ENCODE peak calls at places on chromosomes 12 and 14, in five cellular contexts. I is stomach, N is GM23338, P is upper lobe of left lung, C is transverse colon. R is an unnamed sample.
A peak's percentile ranks its signal among the peaks of the same experiment; 100 is the strongest.

GRCh38 chr12:79016181-79016580 is 151.6 kb downstream of the SYT1 start:
- DNase-seq in C (no peak), P (no peak), N (no peak), I (no peak), R (no peak)

GRCh38 chr12:90502070-90502469 is 452.9 kb downstream of the CCER1 start:
- DNase-seq in N (no peak), I (no peak), C (no peak), P (no peak), R (no peak)

GRCh38 chr12:119139448-119139847 is 39.3 kb upstream of the HSPB8 start:
- DNase-seq in C (no peak), N (no peak), P (no peak), I (no peak), R (no peak)

GRCh38 chr14:51298895-51299294 is 58.8 kb downstream of the TMX1 start:
- DNase-seq in P (no peak), C (no peak), I (no peak), N (no peak), R (no peak)

GRCh38 chr14:35879654-35880249 is 53.6 kb downstream of the BRMS1L start:
- DNase-seq in C (no peak), N (peak; percentile 49), I (no peak), P (no peak), R (no peak)

GRCh38 chr12:21656931-21657335 is 709 bp downstream of the LDHB start:
- DNase-seq in C (peak; percentile 42), P (no peak), I (peak; percentile 43), N (peak; percentile 53), R (peak; percentile 71)

GRCh38 chr12:132315951-132316350 is 13.4 kb downstream of the GALNT9 start:
- DNase-seq in I (no peak), N (no peak), C (no peak), P (peak; percentile 67), R (no peak)

GRCh38 chr12:106901276-106901675 is 54.4 kb upstream of the TMEM263 start:
- DNase-seq in I (no peak), N (no peak), P (no peak), C (no peak), R (no peak)

GRCh38 chr14:82528011-82528410 is 994.4 kb upstream of the SEL1L start:
- DNase-seq in C (no peak), N (no peak), I (no peak), P (no peak), R (no peak)

GRCh38 chr14:77097006-77097688 is 911 bp upstream of the CIPC start:
- DNase-seq in P (no peak), C (no peak), I (no peak), N (no peak), R (no peak)

GRCh38 chr14:33938131-33938949 is 12.5 kb downstream of the EGLN3 start:
- DNase-seq in N (peak; percentile 84), P (peak; percentile 63), C (peak; percentile 76), I (peak; percentile 85), R (peak; percentile 87)

GRCh38 chr12:107027304-107028053 is 40.5 kb upstream of the MTERF2 start:
- DNase-seq in P (no peak), I (no peak), C (no peak), N (no peak), R (no peak)

GRCh38 chr14:87233806-87234384 is 759.1 kb downstream of the GALC start:
- DNase-seq in N (no peak), C (no peak), I (no peak), P (no peak), R (no peak)

GRCh38 chr14:99267871-99268775 is 3.9 kb downstream of the BCL11B start:
- DNase-seq in P (no peak), C (no peak), I (no peak), N (no peak), R (no peak)

GRCh38 chr12:88431245-88431644 is 149.0 kb downstream of the KITLG start:
- DNase-seq in N (no peak), P (no peak), I (no peak), C (no peak), R (no peak)

GRCh38 chr12:74111688-74112360 is 425.8 kb upstream of the ATXN7L3B start:
- DNase-seq in P (no peak), I (no peak), C (no peak), N (peak; percentile 80), R (no peak)

GRCh38 chr12:7512528-7512927 is 9.0 kb upstream of the CD163 start:
- DNase-seq in C (no peak), I (no peak), P (no peak), N (peak; percentile 11), R (peak; percentile 62)

GRCh38 chr12:69685810-69686209 is 13.3 kb downstream of the BEST3 start:
- DNase-seq in P (no peak), C (no peak), I (no peak), N (no peak), R (no peak)

GRCh38 chr12:111163422-111163821 is 205.5 kb downstream of the PHETA1 start:
- DNase-seq in C (no peak), N (no peak), P (no peak), I (no peak), R (no peak)

GRCh38 chr12:54378791-54379400 is 5.6 kb downstream of the ZNF385A start:
- DNase-seq in I (peak; percentile 70), N (peak; percentile 80), C (peak; percentile 68), P (peak; percentile 94), R (peak; percentile 82)

GRCh38 chr14:70289138-70289537 is 70.3 kb downstream of the COX16 start:
- DNase-seq in I (no peak), P (no peak), C (no peak), N (no peak), R (no peak)

GRCh38 chr12:4900327-4900726 is 9.4 kb upstream of the KCNA1 start:
- DNase-seq in C (no peak), P (no peak), I (no peak), N (no peak), R (no peak)

GRCh38 chr14:27222671-27223070 is 624.8 kb upstream of the NOVA1 start:
- DNase-seq in I (no peak), P (no peak), C (no peak), N (no peak), R (no peak)

GRCh38 chr12:31037921-31038320 is 35.7 kb upstream of the DDX11 start:
- DNase-seq in I (no peak), N (no peak), P (no peak), C (no peak), R (no peak)

GRCh38 chr12:120856980-120857379 is 47.2 kb downstream of the SPPL3 start:
- DNase-seq in C (no peak), P (no peak), I (no peak), N (peak; percentile 22), R (no peak)

GRCh38 chr12:53213348-53213747 is 6.3 kb upstream of the ITGB7 start:
- DNase-seq in P (peak; percentile 96), C (peak; percentile 87), N (peak; percentile 92), I (peak; percentile 84), R (peak; percentile 91)
- TF ChIP-seq POLR2AphosphoS5 in P (no peak), C (no peak), N (no peak), I (peak; percentile 24), R (peak; percentile 18)

GRCh38 chr12:6224550-6224949 is 24.4 kb downstream of the CD9 start:
- DNase-seq in C (peak; percentile 50), I (no peak), N (no peak), P (peak; percentile 67), R (peak; percentile 92)

GRCh38 chr12:6228535-6229223 is 28.5 kb downstream of the CD9 start:
- DNase-seq in P (no peak), N (no peak), C (peak; percentile 69), I (no peak), R (peak; percentile 89)

GRCh38 chr12:6226701-6227096 is 26.5 kb downstream of the CD9 start:
- DNase-seq in C (peak; percentile 66), N (no peak), I (no peak), P (peak; percentile 55), R (peak; percentile 93)

GRCh38 chr12:6225630-6226001 is 25.4 kb downstream of the CD9 start:
- DNase-seq in P (no peak), I (no peak), N (no peak), C (no peak), R (no peak)

GRCh38 chr12:6226002-6226700 is 26.0 kb downstream of the CD9 start:
- DNase-seq in I (peak; percentile 79), N (no peak), C (peak; percentile 63), P (no peak), R (peak; percentile 97)
- H3K27ac ChIP-seq in I (peak overlapping the region; percentile 99), N (peak overlapping the region; percentile 68), C (peak overlapping the region; percentile 94), P (peak overlapping the region; percentile 84), R (peak overlapping the region; percentile 100)

DNA sequence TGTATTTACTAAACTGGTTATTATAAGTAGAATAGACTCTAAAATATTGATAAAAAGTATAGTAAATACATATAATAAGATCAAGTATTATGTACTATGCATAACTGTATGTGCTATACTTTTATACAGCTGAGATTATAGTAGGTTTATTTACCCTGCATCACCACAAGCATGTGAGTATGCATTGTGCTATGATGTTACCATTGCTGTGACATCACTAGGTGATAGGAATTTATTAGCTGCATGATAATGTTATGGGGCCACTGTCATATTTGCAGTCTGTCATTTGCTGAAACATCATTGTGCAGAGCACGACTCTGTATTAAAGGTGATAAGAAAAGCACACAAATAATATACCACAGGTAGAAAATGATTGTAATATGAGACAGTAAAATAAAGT is 385.6 kb downstream of the ZFP36L1 start:
- DNase-seq in I (no peak), P (no peak), C (no peak), N (no peak), R (no peak)
- TF ChIP-seq POLR2AphosphoS5 in I (no peak), P (no peak), C (no peak), N (no peak), R (no peak)

DNA sequence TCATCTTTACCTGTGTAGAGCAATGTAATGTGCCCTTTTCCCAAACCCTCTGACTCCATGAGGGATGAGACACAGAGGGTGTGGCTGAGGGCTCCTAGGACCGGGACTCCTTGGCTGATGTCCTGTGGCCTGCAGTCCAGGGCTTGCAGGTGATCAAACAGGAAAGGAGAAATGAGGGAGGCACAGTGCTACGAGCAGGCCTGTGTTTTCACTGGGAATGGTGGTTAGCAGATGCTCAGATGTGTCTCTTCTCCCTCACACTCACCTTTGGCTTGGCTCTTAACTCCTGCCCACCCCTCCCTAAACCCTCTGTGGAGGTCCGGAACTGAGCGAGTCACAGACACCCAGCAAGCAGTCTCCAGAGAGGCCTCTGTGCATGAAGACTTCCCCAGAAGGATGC is 254.4 kb downstream of the DAD1 start:
- DNase-seq in N (no peak), I (no peak), C (no peak), P (no peak), R (no peak)
- H3K27ac ChIP-seq in N (no peak overlapping the region), I (no peak overlapping the region), C (no peak overlapping the region), P (no peak overlapping the region), R (no peak overlapping the region)

GRCh38 chr14:92692822-92693226 is 55.6 kb downstream of the LGMN start:
- DNase-seq in N (no peak), I (peak; percentile 75), C (peak; percentile 67), P (no peak), R (peak; percentile 89)
- TF ChIP-seq POLR2AphosphoS5 in N (no peak), I (no peak), C (peak; percentile 39), P (no peak), R (peak; percentile 30)